ENCODE peak calls at places on chromosomes 11 and 22, in ten cellular contexts. F is PC-9; A is pancreas; Y is amniotic stem cell; U is M059J; J is EL; T is choroid plexus epithelial cell; P is stimulated activated CD4-positive, alpha-beta T cell treated with anti-CD3 and anti-CD28 coated beads, Interleukin-4, amount 100 ng/mL, for 48 hours; S is Peyer's patch; O is AG10803. N is an unnamed sample.

GRCh38 chr11:7522106-7522505 is 8.3 kb downstream of the PPFIBP2 start:
- DNase-seq in F (no peak), A (no peak), Y (no peak), U (no peak), J (no peak), T (no peak), P (no peak), S (no peak), O (no peak), N (no peak)

GRCh38 chr22:33513388-33514336 is 406.6 kb downstream of the LARGE1 start:
- DNase-seq in F (no peak), A (no peak), Y (no peak), U (no peak), J (no peak), T (peak), P (no peak), S (no peak), O (peak), N (no peak)

GRCh38 chr22:30627480-30627879 is 8.1 kb upstream of the SLC35E4 start:
- DNase-seq in F (no peak), A (no peak), Y (no peak), U (no peak), J (no peak), T (no peak), P (no peak), S (no peak), O (no peak), N (no peak)

GRCh38 chr11:16087886-16088285 is 268.5 kb downstream of the SOX6 start:
- DNase-seq in F (no peak), A (no peak), Y (no peak), U (no peak), J (no peak), T (no peak), P (no peak), S (no peak), O (no peak), N (no peak)

GRCh38 chr11:92269021-92269420 is 44.4 kb downstream of the FAT3 start:
- DNase-seq in F (peak), A (no peak), Y (peak), U (peak), J (peak), T (peak), P (no peak), S (no peak), O (peak), N (peak)

GRCh38 chr11:104570088-104570701 is 328.1 kb downstream of the CASP12 start:
- DNase-seq in F (peak), A (no peak), Y (peak), U (peak), J (peak), T (peak), P (no peak), S (no peak), O (no peak), N (no peak)

GRCh38 chr22:29205260-29205597 is 467 bp upstream of the EMID1 start:
- DNase-seq in F (no peak), A (no peak), Y (no peak), U (no peak), J (no peak), T (no peak), P (no peak), S (no peak), O (no peak), N (no peak)

GRCh38 chr11:1197886-1198765 is 24.7 kb upstream of the MUC5B start:
- DNase-seq in F (no peak), A (peak), Y (no peak), U (no peak), J (no peak), T (no peak), P (no peak), S (no peak), O (no peak), N (no peak)

GRCh38 chr11:108538022-108538424 is 39.8 kb upstream of the POGLUT3 start:
- DNase-seq in F (peak), A (no peak), Y (no peak), U (peak), J (no peak), T (no peak), P (no peak), S (peak), O (no peak), N (no peak)